ENCODE peak calls at places on chromosome 6, in six cellular contexts. I is hypothalamus; V is ureter; H is HTR-8/SVneo; M is EL; K is activated CD8-positive, alpha-beta T cell treated with anti-CD3 and anti-CD28 coated beads, Interleukin-2, amount 10 ng/mL, durations not matched to agents 7 days and 5 days. Z is an unnamed sample.

GRCh38 chr6:33983721-33984465 is 162.0 kb downstream of the GRM4 start:
- DNase-seq in I (no peak), V (no peak), H (no peak), M (no peak), K (no peak), Z (no peak)

GRCh38 chr6:161434331-161434730 is 160.5 kb upstream of the AGPAT4 start:
- DNase-seq in I (no peak), V (no peak), H (no peak), M (peak; percentile 27), K (no peak), Z (no peak)

GRCh38 chr6:125215252-125215819 is 61.8 kb downstream of the TPD52L1 start:
- DNase-seq in I (no peak), V (no peak), H (no peak), M (no peak), K (no peak), Z (no peak)

GRCh38 chr6:161100072-161100471 is 108.5 kb downstream of the MAP3K4 start:
- DNase-seq in I (peak; percentile 47), V (no peak), H (no peak), M (no peak), K (no peak), Z (no peak)

GRCh38 chr6:139754898-139755754 is 380.7 kb upstream of the CITED2 start:
- DNase-seq in I (no peak), V (no peak), H (no peak), M (no peak), K (no peak), Z (no peak)

GRCh38 chr6:105872244-105872643 is 213.9 kb upstream of the PRDM1 start:
- DNase-seq in I (no peak), V (no peak), H (no peak), M (no peak), K (no peak), Z (no peak)

GRCh38 chr6:108874470-108875160 is 26.4 kb downstream of the ARMC2 start:
- DNase-seq in I (no peak), V (no peak), H (no peak), M (peak; percentile 25), K (peak; percentile 78), Z (peak; percentile 18)

GRCh38 chr6:24273471-24273870 is 84.4 kb downstream of the DCDC2 start:
- DNase-seq in I (no peak), V (no peak), H (peak; percentile 12), M (no peak), K (no peak), Z (no peak)

GRCh38 chr6:121520337-121521163 is 85.1 kb downstream of the GJA1 start:
- DNase-seq in I (no peak), V (no peak), H (no peak), M (peak; percentile 93), K (no peak), Z (peak; percentile 75)

GRCh38 chr6:143629104-143630080 is 48.4 kb upstream of the PHACTR2 start:
- DNase-seq in I (no peak), V (no peak), H (no peak), M (peak; percentile 11), K (no peak), Z (no peak)

GRCh38 chr6:54315692-54316091 is 7.5 kb downstream of the TINAG start:
- DNase-seq in I (no peak), V (no peak), H (no peak), M (no peak), K (no peak), Z (no peak)

GRCh38 chr6:845581-845980 is 152.6 kb upstream of the EXOC2 start:
- DNase-seq in I (no peak), V (no peak), H (no peak), M (no peak), K (no peak), Z (no peak)

GRCh38 chr6:40251609-40252008 is 317.3 kb upstream of the MOCS1 start:
- DNase-seq in I (no peak), V (no peak), H (no peak), M (no peak), K (no peak), Z (no peak)

GRCh38 chr6:159606786-159607185 is 86.3 kb downstream of the SOD2 start:
- DNase-seq in I (no peak), V (no peak), H (no peak), M (peak; percentile 6), K (no peak), Z (peak; percentile 5)

GRCh38 chr6:132364249-132364648 is 37.0 kb downstream of the MOXD1 start:
- DNase-seq in I (no peak), V (no peak), H (no peak), M (no peak), K (no peak), Z (no peak)

GRCh38 chr6:106631356-106631755 is 2.0 kb downstream of the QRSL1 start:
- DNase-seq in I (no peak), V (no peak), H (no peak), M (peak; percentile 31), K (no peak), Z (peak; percentile 43)

GRCh38 chr6:111871207-111871606 is 2.0 kb downstream of the FYN start:
- DNase-seq in I (no peak), V (no peak), H (no peak), M (peak; percentile 17), K (peak; percentile 71), Z (no peak)

GRCh38 chr6:135568366-135568765 is 70.8 kb upstream of the AHI1 start:
- DNase-seq in I (no peak), V (no peak), H (peak; percentile 34), M (peak; percentile 79), K (peak; percentile 73), Z (peak; percentile 31)

GRCh38 chr6:4066029-4066755 is 12.7 kb downstream of the FAM217A start:
- DNase-seq in I (no peak), V (no peak), H (no peak), M (no peak), K (no peak), Z (no peak)

GRCh38 chr6:136347847-136348246 is 58.2 kb upstream of the BCLAF1 start:
- DNase-seq in I (no peak), V (no peak), H (no peak), M (peak; percentile 8), K (no peak), Z (no peak)

GRCh38 chr6:33616913-33617312 is 4.2 kb upstream of the ITPR3 start:
- DNase-seq in I (no peak), V (no peak), H (no peak), M (no peak), K (no peak), Z (no peak)

GRCh38 chr6:165959627-165960026 is 208.0 kb downstream of the TBXT start:
- DNase-seq in I (no peak), V (no peak), H (no peak), M (no peak), K (no peak), Z (no peak)

GRCh38 chr6:141607956-141608355 is 524.8 kb upstream of the GJE1 start:
- DNase-seq in I (no peak), V (no peak), H (no peak), M (peak; percentile 52), K (no peak), Z (peak; percentile 20)

GRCh38 chr6:153145591-153145990 is 14.5 kb upstream of the RGS17 start:
- DNase-seq in I (no peak), V (no peak), H (no peak), M (no peak), K (no peak), Z (no peak)

GRCh38 chr6:8707956-8708772 is 272.8 kb upstream of the SLC35B3 start:
- DNase-seq in I (no peak), V (no peak), H (peak; percentile 36), M (peak; percentile 58), K (no peak), Z (peak; percentile 1)

GRCh38 chr6:128600397-128600951 is 80.1 kb upstream of the PTPRK start:
- DNase-seq in I (no peak), V (no peak), H (peak; percentile 77), M (peak; percentile 95), K (no peak), Z (peak; percentile 94)

GRCh38 chr6:165599121-165599520 is 63.9 kb downstream of the PDE10A start:
- DNase-seq in I (no peak), V (no peak), H (no peak), M (no peak), K (no peak), Z (no peak)

GRCh38 chr6:154721460-154721859 is 11.8 kb upstream of the SCAF8 start:
- DNase-seq in I (no peak), V (no peak), H (peak; percentile 69), M (peak; percentile 93), K (no peak), Z (peak; percentile 76)

GRCh38 chr6:28251648-28252506 is at the start of gene ZKSCAN4:
- DNase-seq in I (peak; percentile 53), V (peak; percentile 64), H (peak; percentile 84), M (peak; percentile 89), K (peak; percentile 87), Z (peak; percentile 83)

GRCh38 chr6:170130771-170131241 is 160.1 kb downstream of the DLL1 start:
- DNase-seq in I (no peak), V (peak; percentile 37), H (no peak), M (no peak), K (no peak), Z (no peak)

GRCh38 chr6:52571099-52571755 is 5.6 kb downstream of the TRAM2 start:
- DNase-seq in I (no peak), V (no peak), H (no peak), M (no peak), K (no peak), Z (no peak)

GRCh38 chr6:15287670-15288069 is 41.8 kb downstream of the JARID2 start:
- DNase-seq in I (no peak), V (no peak), H (no peak), M (no peak), K (no peak), Z (no peak)

GRCh38 chr6:127918506-127919427 is 17.9 kb upstream of the THEMIS start:
- DNase-seq in I (no peak), V (no peak), H (no peak), M (no peak), K (peak; percentile 56), Z (no peak)

GRCh38 chr6:157885211-157885788 is 62.3 kb downstream of the SNX9 start:
- DNase-seq in I (no peak), V (no peak), H (no peak), M (no peak), K (peak; percentile 76), Z (no peak)

GRCh38 chr6:51137777-51138176 is 319.1 kb downstream of the TFAP2B start:
- DNase-seq in I (no peak), V (no peak), H (no peak), M (no peak), K (no peak), Z (no peak)

GRCh38 chr6:43020847-43021246 is 576 bp upstream of the RRP36 start:
- DNase-seq in I (no peak), V (no peak), H (no peak), M (peak; percentile 18), K (no peak), Z (no peak)

GRCh38 chr6:111406200-111406711 is 76.8 kb downstream of the REV3L start:
- DNase-seq in I (no peak), V (no peak), H (no peak), M (no peak), K (no peak), Z (no peak)